ENCODE peak calls at places on chromosome 18, in nine cellular contexts. One of them, this sample, is unnamed.

GRCh38 chr18:29164993-29165599 is 988.2 kb upstream of the CDH2 start:
- DNase-seq in astrocyte of the spinal cord: peak; percentile 89
- DNase-seq in ovary: no peak
- DNase-seq in RWPE1: peak; percentile 57
- DNase-seq in adrenal gland: no peak
- DNase-seq in OCI-LY7: no peak
- DNase-seq in AG04450: peak; percentile 74
- DNase-seq in progenitor cell of endocrine pancreas: no peak
- DNase-seq in lower lobe of right lung: no peak
- DNase-seq in this sample: peak; percentile 84

GRCh38 chr18:3612315-3612714 is 162.3 kb downstream of the TGIF1 start:
- DNase-seq in adrenal gland: no peak
- DNase-seq in lower lobe of right lung: no peak
- DNase-seq in OCI-LY7: no peak
- DNase-seq in progenitor cell of endocrine pancreas: no peak
- DNase-seq in RWPE1: no peak
- DNase-seq in astrocyte of the spinal cord: no peak
- DNase-seq in ovary: no peak
- DNase-seq in AG04450: no peak
- DNase-seq in this sample: no peak

GRCh38 chr18:79560042-79560860 is 119.4 kb upstream of the CTDP1 start:
- DNase-seq in lower lobe of right lung: peak; percentile 34
- DNase-seq in progenitor cell of endocrine pancreas: no peak
- DNase-seq in OCI-LY7: no peak
- DNase-seq in astrocyte of the spinal cord: no peak
- DNase-seq in AG04450: no peak
- DNase-seq in adrenal gland: no peak
- DNase-seq in ovary: peak; percentile 6
- DNase-seq in RWPE1: no peak
- DNase-seq in this sample: no peak

GRCh38 chr18:30093376-30093775 is 949.2 kb downstream of the DSC3 start:
- DNase-seq in ovary: no peak
- DNase-seq in RWPE1: no peak
- DNase-seq in OCI-LY7: no peak
- DNase-seq in astrocyte of the spinal cord: no peak
- DNase-seq in adrenal gland: no peak
- DNase-seq in lower lobe of right lung: no peak
- DNase-seq in AG04450: no peak
- DNase-seq in progenitor cell of endocrine pancreas: no peak
- DNase-seq in this sample: no peak

GRCh38 chr18:14999085-14999975 is 251.4 kb downstream of the ANKRD30B start:
- DNase-seq in OCI-LY7: no peak
- DNase-seq in RWPE1: no peak
- DNase-seq in AG04450: no peak
- DNase-seq in ovary: no peak
- DNase-seq in lower lobe of right lung: no peak
- DNase-seq in astrocyte of the spinal cord: no peak
- DNase-seq in progenitor cell of endocrine pancreas: no peak
- DNase-seq in adrenal gland: no peak
- DNase-seq in this sample: no peak

GRCh38 chr18:66601649-66602048 is 2.2 kb downstream of the CDH19 start:
- DNase-seq in ovary: no peak
- DNase-seq in lower lobe of right lung: no peak
- DNase-seq in AG04450: no peak
- DNase-seq in progenitor cell of endocrine pancreas: no peak
- DNase-seq in astrocyte of the spinal cord: no peak
- DNase-seq in OCI-LY7: no peak
- DNase-seq in RWPE1: no peak
- DNase-seq in adrenal gland: no peak
- DNase-seq in this sample: no peak

GRCh38 chr18:62944454-62944853 is 229.1 kb downstream of the PHLPP1 start:
- DNase-seq in OCI-LY7: no peak
- DNase-seq in ovary: no peak
- DNase-seq in RWPE1: no peak
- DNase-seq in progenitor cell of endocrine pancreas: no peak
- DNase-seq in adrenal gland: no peak
- DNase-seq in astrocyte of the spinal cord: no peak
- DNase-seq in lower lobe of right lung: no peak
- DNase-seq in AG04450: no peak
- DNase-seq in this sample: no peak

GRCh38 chr18:44914028-44914427 is 233.3 kb downstream of the SETBP1 start:
- DNase-seq in RWPE1: no peak
- DNase-seq in astrocyte of the spinal cord: no peak
- DNase-seq in OCI-LY7: no peak
- DNase-seq in progenitor cell of endocrine pancreas: no peak
- DNase-seq in ovary: no peak
- DNase-seq in AG04450: no peak
- DNase-seq in adrenal gland: no peak
- DNase-seq in lower lobe of right lung: no peak
- DNase-seq in this sample: no peak

GRCh38 chr18:79507076-79507545 is 111.4 kb downstream of the NFATC1 start:
- DNase-seq in progenitor cell of endocrine pancreas: no peak
- DNase-seq in ovary: peak; percentile 73
- DNase-seq in RWPE1: no peak
- DNase-seq in OCI-LY7: no peak
- DNase-seq in lower lobe of right lung: peak; percentile 64
- DNase-seq in AG04450: no peak
- DNase-seq in astrocyte of the spinal cord: peak; percentile 55
- DNase-seq in adrenal gland: peak; percentile 42
- DNase-seq in this sample: no peak

GRCh38 chr18:9539283-9539682 is 64.0 kb downstream of the RALBP1 start:
- DNase-seq in lower lobe of right lung: no peak
- DNase-seq in AG04450: peak; percentile 55
- DNase-seq in astrocyte of the spinal cord: peak; percentile 81
- DNase-seq in progenitor cell of endocrine pancreas: no peak
- DNase-seq in OCI-LY7: no peak
- DNase-seq in RWPE1: peak; percentile 89
- DNase-seq in adrenal gland: no peak
- DNase-seq in ovary: no peak
- DNase-seq in this sample: peak; percentile 86

GRCh38 chr18:30971338-30971956 is 71.1 kb downstream of the DSC3 start:
- DNase-seq in RWPE1: no peak
- DNase-seq in AG04450: no peak
- DNase-seq in lower lobe of right lung: no peak
- DNase-seq in adrenal gland: no peak
- DNase-seq in progenitor cell of endocrine pancreas: no peak
- DNase-seq in ovary: no peak
- DNase-seq in OCI-LY7: peak; percentile 27
- DNase-seq in astrocyte of the spinal cord: peak; percentile 57
- DNase-seq in this sample: peak; percentile 39

GRCh38 chr18:49731421-49731841 is 81.9 kb downstream of the ACAA2 start:
- DNase-seq in lower lobe of right lung: no peak
- DNase-seq in astrocyte of the spinal cord: no peak
- DNase-seq in progenitor cell of endocrine pancreas: no peak
- DNase-seq in OCI-LY7: no peak
- DNase-seq in ovary: no peak
- DNase-seq in adrenal gland: no peak
- DNase-seq in AG04450: no peak
- DNase-seq in RWPE1: no peak
- DNase-seq in this sample: no peak

GRCh38 chr18:61308795-61309393 is 24.3 kb upstream of the CDH20 start:
- DNase-seq in lower lobe of right lung: no peak
- DNase-seq in OCI-LY7: no peak
- DNase-seq in astrocyte of the spinal cord: peak; percentile 27
- DNase-seq in RWPE1: no peak
- DNase-seq in AG04450: no peak
- DNase-seq in progenitor cell of endocrine pancreas: no peak
- DNase-seq in adrenal gland: no peak
- DNase-seq in ovary: no peak
- DNase-seq in this sample: no peak

GRCh38 chr18:45730832-45731545 is 7.0 kb downstream of the SLC14A1 start:
- DNase-seq in adrenal gland: no peak
- DNase-seq in lower lobe of right lung: no peak
- DNase-seq in ovary: no peak
- DNase-seq in RWPE1: no peak
- DNase-seq in progenitor cell of endocrine pancreas: no peak
- DNase-seq in OCI-LY7: no peak
- DNase-seq in AG04450: peak; percentile 66
- DNase-seq in astrocyte of the spinal cord: peak; percentile 78
- DNase-seq in this sample: peak; percentile 68

GRCh38 chr18:35127201-35127600 is 86.0 kb downstream of the MAPRE2 start:
- DNase-seq in lower lobe of right lung: no peak
- DNase-seq in OCI-LY7: no peak
- DNase-seq in ovary: no peak
- DNase-seq in adrenal gland: no peak
- DNase-seq in RWPE1: no peak
- DNase-seq in astrocyte of the spinal cord: no peak
- DNase-seq in AG04450: no peak
- DNase-seq in progenitor cell of endocrine pancreas: no peak
- DNase-seq in this sample: peak; percentile 25
- TF ChIP-seq CTCF in lower lobe of right lung: no peak
- TF ChIP-seq CTCF in OCI-LY7: no peak
- TF ChIP-seq CTCF in ovary: no peak
- TF ChIP-seq CTCF in adrenal gland: no peak
- TF ChIP-seq CTCF in RWPE1: no peak
- TF ChIP-seq CTCF in astrocyte of the spinal cord: peak; percentile 36
- TF ChIP-seq CTCF in AG04450: peak; percentile 42
- TF ChIP-seq CTCF in progenitor cell of endocrine pancreas: no peak
- TF ChIP-seq CTCF in this sample: peak; percentile 54

GRCh38 chr18:477565-477964 is 22.9 kb downstream of the COLEC12 start:
- DNase-seq in progenitor cell of endocrine pancreas: no peak
- DNase-seq in OCI-LY7: peak; percentile 45
- DNase-seq in AG04450: no peak
- DNase-seq in adrenal gland: no peak
- DNase-seq in astrocyte of the spinal cord: no peak
- DNase-seq in RWPE1: peak; percentile 30
- DNase-seq in lower lobe of right lung: no peak
- DNase-seq in ovary: no peak
- DNase-seq in this sample: no peak
- TF ChIP-seq CTCF in progenitor cell of endocrine pancreas: peak; percentile 27
- TF ChIP-seq CTCF in OCI-LY7: peak; percentile 71
- TF ChIP-seq CTCF in AG04450: no peak
- TF ChIP-seq CTCF in adrenal gland: no peak
- TF ChIP-seq CTCF in astrocyte of the spinal cord: peak; percentile 15
- TF ChIP-seq CTCF in RWPE1: no peak
- TF ChIP-seq CTCF in lower lobe of right lung: peak; percentile 53
- TF ChIP-seq CTCF in ovary: no peak
- TF ChIP-seq CTCF in this sample: peak; percentile 58

GRCh38 chr18:21391074-21391673 is 149.1 kb downstream of the GREB1L start:
- DNase-seq in ovary: no peak
- DNase-seq in progenitor cell of endocrine pancreas: no peak
- DNase-seq in OCI-LY7: no peak
- DNase-seq in lower lobe of right lung: no peak
- DNase-seq in RWPE1: peak; percentile 79
- DNase-seq in adrenal gland: no peak
- DNase-seq in AG04450: no peak
- DNase-seq in astrocyte of the spinal cord: peak; percentile 61
- DNase-seq in this sample: peak; percentile 90

GRCh38 chr18:21386523-21387240 is 144.7 kb downstream of the GREB1L start:
- DNase-seq in progenitor cell of endocrine pancreas: no peak
- DNase-seq in lower lobe of right lung: no peak
- DNase-seq in AG04450: no peak
- DNase-seq in RWPE1: no peak
- DNase-seq in adrenal gland: no peak
- DNase-seq in ovary: no peak
- DNase-seq in astrocyte of the spinal cord: no peak
- DNase-seq in OCI-LY7: no peak
- DNase-seq in this sample: no peak

GRCh38 chr18:21393986-21394385 is 152.0 kb downstream of the GREB1L start:
- DNase-seq in progenitor cell of endocrine pancreas: no peak
- DNase-seq in adrenal gland: peak; percentile 20
- DNase-seq in AG04450: no peak
- DNase-seq in OCI-LY7: no peak
- DNase-seq in ovary: no peak
- DNase-seq in astrocyte of the spinal cord: no peak
- DNase-seq in RWPE1: no peak
- DNase-seq in lower lobe of right lung: no peak
- DNase-seq in this sample: no peak

GRCh38 chr18:21389903-21390302 is 147.9 kb downstream of the GREB1L start:
- DNase-seq in adrenal gland: no peak
- DNase-seq in astrocyte of the spinal cord: no peak
- DNase-seq in AG04450: no peak
- DNase-seq in OCI-LY7: no peak
- DNase-seq in ovary: no peak
- DNase-seq in progenitor cell of endocrine pancreas: no peak
- DNase-seq in lower lobe of right lung: no peak
- DNase-seq in RWPE1: no peak
- DNase-seq in this sample: no peak

GRCh38 chr18:21389283-21389682 is 147.3 kb downstream of the GREB1L start:
- DNase-seq in lower lobe of right lung: no peak
- DNase-seq in progenitor cell of endocrine pancreas: no peak
- DNase-seq in ovary: no peak
- DNase-seq in adrenal gland: no peak
- DNase-seq in OCI-LY7: no peak
- DNase-seq in AG04450: no peak
- DNase-seq in astrocyte of the spinal cord: no peak
- DNase-seq in RWPE1: no peak
- DNase-seq in this sample: no peak
- TF ChIP-seq CTCF in lower lobe of right lung: no peak
- TF ChIP-seq CTCF in progenitor cell of endocrine pancreas: no peak
- TF ChIP-seq CTCF in ovary: no peak
- TF ChIP-seq CTCF in adrenal gland: no peak
- TF ChIP-seq CTCF in OCI-LY7: peak; percentile 48
- TF ChIP-seq CTCF in AG04450: no peak
- TF ChIP-seq CTCF in astrocyte of the spinal cord: peak; percentile 1
- TF ChIP-seq CTCF in RWPE1: no peak
- TF ChIP-seq CTCF in this sample: peak; percentile 49

GRCh38 chr18:48342125-48342524 is 67.1 kb downstream of the ZBTB7C start:
- DNase-seq in ovary: no peak
- DNase-seq in AG04450: no peak
- DNase-seq in astrocyte of the spinal cord: no peak
- DNase-seq in progenitor cell of endocrine pancreas: no peak
- DNase-seq in RWPE1: no peak
- DNase-seq in OCI-LY7: no peak
- DNase-seq in lower lobe of right lung: no peak
- DNase-seq in adrenal gland: peak; percentile 60
- DNase-seq in this sample: no peak

GRCh38 chr18:48347756-48348326 is 61.3 kb downstream of the ZBTB7C start:
- DNase-seq in RWPE1: no peak
- DNase-seq in adrenal gland: peak; percentile 62
- DNase-seq in progenitor cell of endocrine pancreas: no peak
- DNase-seq in AG04450: no peak
- DNase-seq in OCI-LY7: no peak
- DNase-seq in astrocyte of the spinal cord: no peak
- DNase-seq in ovary: no peak
- DNase-seq in lower lobe of right lung: no peak
- DNase-seq in this sample: no peak

GRCh38 chr18:48348739-48349138 is 60.4 kb downstream of the ZBTB7C start:
- DNase-seq in ovary: no peak
- DNase-seq in progenitor cell of endocrine pancreas: no peak
- DNase-seq in AG04450: no peak
- DNase-seq in adrenal gland: peak; percentile 20
- DNase-seq in lower lobe of right lung: no peak
- DNase-seq in OCI-LY7: no peak
- DNase-seq in astrocyte of the spinal cord: no peak
- DNase-seq in RWPE1: no peak
- DNase-seq in this sample: no peak

GRCh38 chr18:48342588-48342987 is 66.6 kb downstream of the ZBTB7C start:
- DNase-seq in OCI-LY7: no peak
- DNase-seq in AG04450: no peak
- DNase-seq in RWPE1: no peak
- DNase-seq in ovary: no peak
- DNase-seq in adrenal gland: no peak
- DNase-seq in astrocyte of the spinal cord: no peak
- DNase-seq in progenitor cell of endocrine pancreas: no peak
- DNase-seq in lower lobe of right lung: no peak
- DNase-seq in this sample: no peak

DNA sequence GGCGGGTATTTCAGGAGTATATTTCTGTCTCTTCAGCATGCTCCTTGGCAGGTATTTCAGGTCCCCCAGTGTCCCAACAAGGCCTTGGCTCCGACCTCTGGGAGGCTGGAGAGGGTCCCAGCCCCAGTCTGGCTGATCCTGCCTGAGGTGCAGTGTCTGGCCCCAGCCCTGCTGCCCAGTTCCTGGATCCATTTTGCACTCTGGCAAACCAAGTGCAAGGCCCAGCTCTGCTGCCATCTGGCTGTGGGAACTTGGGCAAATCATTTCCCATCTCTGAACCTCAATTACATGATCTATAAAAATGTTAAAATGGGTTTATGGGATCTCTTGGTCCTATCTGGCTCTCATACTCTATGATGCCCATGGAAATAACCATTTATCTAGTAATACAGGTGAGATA is 63.6 kb downstream of the ZBTB7C start:
- DNase-seq in astrocyte of the spinal cord: peak; percentile 13
- DNase-seq in RWPE1: peak; percentile 11
- DNase-seq in adrenal gland: no peak
- DNase-seq in ovary: no peak
- DNase-seq in OCI-LY7: no peak
- DNase-seq in AG04450: no peak
- DNase-seq in lower lobe of right lung: no peak
- DNase-seq in progenitor cell of endocrine pancreas: no peak
- DNase-seq in this sample: peak; percentile 5
- TF ChIP-seq CTCF in astrocyte of the spinal cord: peak; percentile 56
- TF ChIP-seq CTCF in RWPE1: peak; percentile 35
- TF ChIP-seq CTCF in adrenal gland: no peak
- TF ChIP-seq CTCF in ovary: no peak
- TF ChIP-seq CTCF in OCI-LY7: peak; percentile 23
- TF ChIP-seq CTCF in AG04450: peak; percentile 39
- TF ChIP-seq CTCF in lower lobe of right lung: peak; percentile 22
- TF ChIP-seq CTCF in progenitor cell of endocrine pancreas: no peak
- TF ChIP-seq CTCF in this sample: peak; percentile 74

This sample was measured in HFFc6.